ENCODE peak calls at places on chromosomes 12 and 14, in ten cellular contexts. One of them, this sample, is unnamed.

GRCh38 chr12:48441122-48441521 is 31.2 kb upstream of the ANP32D start:
- DNase-seq in psoas muscle: no peak
- DNase-seq in body of pancreas: no peak
- DNase-seq in H9: no peak
- DNase-seq in lower lobe of right lung: no peak
- DNase-seq in tibial nerve: no peak
- DNase-seq in tibial artery: no peak
- DNase-seq in ascending aorta: no peak
- DNase-seq in IMR-90: no peak
- DNase-seq in PC-3: no peak
- DNase-seq in this sample: no peak

GRCh38 chr14:50871914-50872732 is at the start of gene ABHD12B:
- DNase-seq in psoas muscle: peak; percentile 21
- DNase-seq in body of pancreas: no peak
- DNase-seq in H9: no peak
- DNase-seq in lower lobe of right lung: no peak
- DNase-seq in tibial nerve: no peak
- DNase-seq in tibial artery: no peak
- DNase-seq in ascending aorta: no peak
- DNase-seq in IMR-90: no peak
- DNase-seq in PC-3: no peak
- DNase-seq in this sample: no peak

GRCh38 chr14:37594916-37595808 is at the start of the genes FOXA1 and TTC6:
- DNase-seq in psoas muscle: no peak
- DNase-seq in body of pancreas: peak; percentile 70
- DNase-seq in H9: peak; percentile 81
- DNase-seq in lower lobe of right lung: peak; percentile 79
- DNase-seq in tibial nerve: no peak
- DNase-seq in tibial artery: no peak
- DNase-seq in ascending aorta: no peak
- DNase-seq in IMR-90: peak; percentile 24
- DNase-seq in PC-3: peak; percentile 91
- DNase-seq in this sample: peak; percentile 73

GRCh38 chr12:53096089-53096741 is 1.3 kb upstream of the IGFBP6 start:
- DNase-seq in psoas muscle: peak; percentile 85
- DNase-seq in body of pancreas: peak; percentile 41
- DNase-seq in H9: peak; percentile 69
- DNase-seq in lower lobe of right lung: no peak
- DNase-seq in tibial nerve: peak; percentile 88
- DNase-seq in tibial artery: peak; percentile 94
- DNase-seq in ascending aorta: peak; percentile 94
- DNase-seq in IMR-90: peak; percentile 65
- DNase-seq in PC-3: peak; percentile 19
- DNase-seq in this sample: peak; percentile 55

GRCh38 chr14:84760506-84760905 is 769.4 kb upstream of the FLRT2 start:
- DNase-seq in psoas muscle: no peak
- DNase-seq in body of pancreas: no peak
- DNase-seq in H9: no peak
- DNase-seq in lower lobe of right lung: no peak
- DNase-seq in tibial nerve: no peak
- DNase-seq in tibial artery: no peak
- DNase-seq in ascending aorta: no peak
- DNase-seq in IMR-90: no peak
- DNase-seq in PC-3: no peak
- DNase-seq in this sample: no peak

GRCh38 chr12:93880853-93881522 is 203.8 kb downstream of the CRADD start:
- DNase-seq in psoas muscle: no peak
- DNase-seq in body of pancreas: no peak
- DNase-seq in H9: no peak
- DNase-seq in lower lobe of right lung: no peak
- DNase-seq in tibial nerve: no peak
- DNase-seq in tibial artery: no peak
- DNase-seq in ascending aorta: no peak
- DNase-seq in IMR-90: no peak
- DNase-seq in PC-3: no peak
- DNase-seq in this sample: no peak

GRCh38 chr14:92135269-92135668 is 13.5 kb downstream of the CPSF2 start:
- DNase-seq in psoas muscle: no peak
- DNase-seq in body of pancreas: no peak
- DNase-seq in H9: no peak
- DNase-seq in lower lobe of right lung: no peak
- DNase-seq in tibial nerve: no peak
- DNase-seq in tibial artery: no peak
- DNase-seq in ascending aorta: no peak
- DNase-seq in IMR-90: peak; percentile 59
- DNase-seq in PC-3: peak; percentile 43
- DNase-seq in this sample: no peak

GRCh38 chr12:116996058-116996457 is 85.3 kb downstream of the FBXW8 start:
- DNase-seq in psoas muscle: no peak
- DNase-seq in body of pancreas: no peak
- DNase-seq in H9: no peak
- DNase-seq in lower lobe of right lung: no peak
- DNase-seq in tibial nerve: no peak
- DNase-seq in tibial artery: no peak
- DNase-seq in ascending aorta: no peak
- DNase-seq in IMR-90: no peak
- DNase-seq in PC-3: no peak
- DNase-seq in this sample: no peak

GRCh38 chr12:120316798-120317257 is 10.8 kb downstream of the PLA2G1B start:
- DNase-seq in psoas muscle: no peak
- DNase-seq in body of pancreas: peak; percentile 79
- DNase-seq in H9: no peak
- DNase-seq in lower lobe of right lung: peak; percentile 10
- DNase-seq in tibial nerve: no peak
- DNase-seq in tibial artery: no peak
- DNase-seq in ascending aorta: no peak
- DNase-seq in IMR-90: no peak
- DNase-seq in PC-3: peak; percentile 14
- DNase-seq in this sample: no peak

GRCh38 chr14:91614187-91614586 is 104.1 kb upstream of the PPP4R3A start:
- DNase-seq in psoas muscle: no peak
- DNase-seq in body of pancreas: no peak
- DNase-seq in H9: no peak
- DNase-seq in lower lobe of right lung: no peak
- DNase-seq in tibial nerve: no peak
- DNase-seq in tibial artery: no peak
- DNase-seq in ascending aorta: no peak
- DNase-seq in IMR-90: peak; percentile 6
- DNase-seq in PC-3: peak; percentile 58
- DNase-seq in this sample: no peak

GRCh38 chr12:2868986-2869385 is 8.0 kb downstream of the FOXM1 start:
- DNase-seq in psoas muscle: no peak
- DNase-seq in body of pancreas: no peak
- DNase-seq in H9: no peak
- DNase-seq in lower lobe of right lung: no peak
- DNase-seq in tibial nerve: no peak
- DNase-seq in tibial artery: no peak
- DNase-seq in ascending aorta: no peak
- DNase-seq in IMR-90: peak; percentile 73
- DNase-seq in PC-3: peak; percentile 4
- DNase-seq in this sample: no peak

GRCh38 chr14:79580414-79580813 is 630.9 kb downstream of the DIO2 start:
- DNase-seq in psoas muscle: no peak
- DNase-seq in body of pancreas: no peak
- DNase-seq in H9: no peak
- DNase-seq in lower lobe of right lung: no peak
- DNase-seq in tibial nerve: no peak
- DNase-seq in tibial artery: no peak
- DNase-seq in ascending aorta: no peak
- DNase-seq in IMR-90: no peak
- DNase-seq in PC-3: no peak
- DNase-seq in this sample: no peak

GRCh38 chr12:79187032-79187431 is 322.5 kb downstream of the SYT1 start:
- DNase-seq in psoas muscle: no peak
- DNase-seq in body of pancreas: no peak
- DNase-seq in H9: no peak
- DNase-seq in lower lobe of right lung: no peak
- DNase-seq in tibial nerve: no peak
- DNase-seq in tibial artery: no peak
- DNase-seq in ascending aorta: no peak
- DNase-seq in IMR-90: no peak
- DNase-seq in PC-3: no peak
- DNase-seq in this sample: no peak

GRCh38 chr14:105367116-105368031 is 31.0 kb upstream of the TEX22 start:
- DNase-seq in psoas muscle: no peak
- DNase-seq in body of pancreas: no peak
- DNase-seq in H9: no peak
- DNase-seq in lower lobe of right lung: no peak
- DNase-seq in tibial nerve: no peak
- DNase-seq in tibial artery: no peak
- DNase-seq in ascending aorta: no peak
- DNase-seq in IMR-90: no peak
- DNase-seq in PC-3: no peak
- DNase-seq in this sample: peak; percentile 73

GRCh38 chr14:101072945-101073597 is 169.5 kb upstream of the RTL1 start:
- DNase-seq in psoas muscle: peak; percentile 49
- DNase-seq in body of pancreas: peak; percentile 54
- DNase-seq in H9: peak; percentile 86
- DNase-seq in lower lobe of right lung: no peak
- DNase-seq in tibial nerve: no peak
- DNase-seq in tibial artery: no peak
- DNase-seq in ascending aorta: peak; percentile 83
- DNase-seq in IMR-90: peak; percentile 98
- DNase-seq in PC-3: peak; percentile 99
- DNase-seq in this sample: peak; percentile 53

GRCh38 chr12:65876898-65877721 is 52.8 kb downstream of the HMGA2 start:
- DNase-seq in psoas muscle: no peak
- DNase-seq in body of pancreas: peak; percentile 41
- DNase-seq in H9: peak; percentile 44
- DNase-seq in lower lobe of right lung: no peak
- DNase-seq in tibial nerve: no peak
- DNase-seq in tibial artery: no peak
- DNase-seq in ascending aorta: no peak
- DNase-seq in IMR-90: no peak
- DNase-seq in PC-3: peak; percentile 35
- DNase-seq in this sample: no peak

GRCh38 chr14:61520546-61520945 is 174.8 kb upstream of the HIF1A start:
- DNase-seq in psoas muscle: no peak
- DNase-seq in body of pancreas: no peak
- DNase-seq in H9: no peak
- DNase-seq in lower lobe of right lung: no peak
- DNase-seq in tibial nerve: no peak
- DNase-seq in tibial artery: no peak
- DNase-seq in ascending aorta: no peak
- DNase-seq in IMR-90: no peak
- DNase-seq in PC-3: no peak
- DNase-seq in this sample: no peak

GRCh38 chr12:29463198-29463597 is 34.3 kb downstream of the OVCH1 start:
- DNase-seq in psoas muscle: no peak
- DNase-seq in body of pancreas: no peak
- DNase-seq in H9: no peak
- DNase-seq in lower lobe of right lung: no peak
- DNase-seq in tibial nerve: no peak
- DNase-seq in tibial artery: no peak
- DNase-seq in ascending aorta: no peak
- DNase-seq in IMR-90: no peak
- DNase-seq in PC-3: no peak
- DNase-seq in this sample: no peak

GRCh38 chr12:32448581-32448980 is 49.2 kb downstream of the FGD4 start:
- DNase-seq in psoas muscle: no peak
- DNase-seq in body of pancreas: no peak
- DNase-seq in H9: no peak
- DNase-seq in lower lobe of right lung: no peak
- DNase-seq in tibial nerve: no peak
- DNase-seq in tibial artery: no peak
- DNase-seq in ascending aorta: no peak
- DNase-seq in IMR-90: peak; percentile 51
- DNase-seq in PC-3: no peak
- DNase-seq in this sample: no peak
- TF ChIP-seq CTCF in psoas muscle: no peak
- TF ChIP-seq CTCF in body of pancreas: no peak
- TF ChIP-seq CTCF in H9: peak; percentile 11
- TF ChIP-seq CTCF in lower lobe of right lung: no peak
- TF ChIP-seq CTCF in tibial nerve: no peak
- TF ChIP-seq CTCF in tibial artery: no peak
- TF ChIP-seq CTCF in ascending aorta: no peak
- TF ChIP-seq CTCF in IMR-90: no peak
- TF ChIP-seq CTCF in PC-3: no peak
- TF ChIP-seq CTCF in this sample: no peak

DNA sequence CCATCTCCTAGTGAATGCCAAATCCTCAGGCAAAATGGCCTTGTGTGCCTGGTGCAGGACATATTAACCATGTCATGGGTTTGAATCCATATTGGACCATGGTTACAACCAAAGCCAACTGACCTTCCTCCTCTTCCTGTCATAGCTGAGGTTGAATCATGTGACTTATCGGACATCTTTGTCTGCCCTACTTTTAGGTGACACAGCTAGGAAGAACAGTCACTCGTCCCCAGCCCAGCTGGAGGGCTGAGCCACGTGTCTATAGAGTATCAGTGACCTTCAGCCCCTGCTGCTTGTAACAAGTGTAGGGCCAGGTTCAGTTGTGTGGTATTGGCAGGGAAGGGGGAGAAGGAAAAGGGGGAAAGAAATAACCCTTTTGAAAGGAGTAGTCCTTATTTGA is 225.2 kb downstream of the KTN1 start:
- DNase-seq in psoas muscle: no peak
- DNase-seq in body of pancreas: peak; percentile 12
- DNase-seq in H9: no peak
- DNase-seq in lower lobe of right lung: no peak
- DNase-seq in tibial nerve: no peak
- DNase-seq in tibial artery: no peak
- DNase-seq in ascending aorta: no peak
- DNase-seq in IMR-90: no peak
- DNase-seq in PC-3: no peak
- DNase-seq in this sample: no peak
- H3K27ac ChIP-seq in psoas muscle: no peak overlapping the region
- H3K27ac ChIP-seq in body of pancreas: no peak overlapping the region
- H3K27ac ChIP-seq in H9: no peak overlapping the region
- H3K27ac ChIP-seq in lower lobe of right lung: no peak overlapping the region
- H3K27ac ChIP-seq in tibial nerve: no peak overlapping the region
- H3K27ac ChIP-seq in tibial artery: no peak overlapping the region
- H3K27ac ChIP-seq in ascending aorta: no peak overlapping the region
- H3K27ac ChIP-seq in IMR-90: no peak overlapping the region
- H3K27ac ChIP-seq in PC-3: no peak overlapping the region
- H3K27ac ChIP-seq in this sample: no peak overlapping the region

GRCh38 chr14:95683793-95684192 is 2.4 kb upstream of the TCL1B start:
- DNase-seq in psoas muscle: no peak
- DNase-seq in body of pancreas: peak; percentile 62
- DNase-seq in H9: peak; percentile 72
- DNase-seq in lower lobe of right lung: no peak
- DNase-seq in tibial nerve: no peak
- DNase-seq in tibial artery: no peak
- DNase-seq in ascending aorta: peak; percentile 50
- DNase-seq in IMR-90: no peak
- DNase-seq in PC-3: peak; percentile 23
- DNase-seq in this sample: no peak
- TF ChIP-seq CTCF in psoas muscle: peak; percentile 52
- TF ChIP-seq CTCF in body of pancreas: peak; percentile 60
- TF ChIP-seq CTCF in H9: peak; percentile 91
- TF ChIP-seq CTCF in lower lobe of right lung: peak; percentile 68
- TF ChIP-seq CTCF in tibial nerve: no peak
- TF ChIP-seq CTCF in tibial artery: peak; percentile 10
- TF ChIP-seq CTCF in ascending aorta: peak; percentile 16
- TF ChIP-seq CTCF in IMR-90: peak; percentile 16
- TF ChIP-seq CTCF in PC-3: peak; percentile 62
- TF ChIP-seq CTCF in this sample: peak; percentile 65

DNA sequence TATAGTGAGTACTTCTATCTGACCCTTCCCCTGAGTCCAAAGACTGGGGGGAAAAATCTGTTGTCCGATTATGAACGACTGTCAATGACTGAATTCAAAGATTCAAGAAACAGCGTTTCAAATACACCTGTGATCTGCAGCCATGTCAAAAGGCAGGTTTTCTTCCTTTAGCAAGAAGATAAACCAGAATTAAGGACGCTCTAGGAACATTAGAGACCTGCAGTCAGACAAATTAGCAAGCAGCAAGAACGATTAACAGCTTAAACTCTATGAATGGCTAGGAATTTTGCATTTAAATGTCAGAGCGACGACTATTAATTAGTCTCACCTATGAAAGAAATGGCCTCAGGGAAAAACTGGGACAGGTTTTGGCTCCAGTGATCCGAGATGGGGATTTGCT is 2.0 kb downstream of the DUSP6 start:
- DNase-seq in psoas muscle: no peak
- DNase-seq in body of pancreas: no peak
- DNase-seq in H9: no peak
- DNase-seq in lower lobe of right lung: no peak
- DNase-seq in tibial nerve: no peak
- DNase-seq in tibial artery: no peak
- DNase-seq in ascending aorta: no peak
- DNase-seq in IMR-90: no peak
- DNase-seq in PC-3: no peak
- DNase-seq in this sample: no peak
- H3K27ac ChIP-seq in psoas muscle: peak overlapping the region; percentile 85
- H3K27ac ChIP-seq in body of pancreas: peak overlapping the region; percentile 99
- H3K27ac ChIP-seq in H9: peak overlapping the region; percentile 52
- H3K27ac ChIP-seq in lower lobe of right lung: peak overlapping the region; percentile 99
- H3K27ac ChIP-seq in tibial nerve: peak overlapping the region; percentile 9
- H3K27ac ChIP-seq in tibial artery: peak overlapping the region; percentile 95
- H3K27ac ChIP-seq in ascending aorta: peak overlapping the region; percentile 100
- H3K27ac ChIP-seq in IMR-90: peak overlapping the region; percentile 90
- H3K27ac ChIP-seq in PC-3: peak overlapping the region; percentile 84
- H3K27ac ChIP-seq in this sample: peak overlapping the region; percentile 100

This sample was measured in left lung.